ENCODE peak calls at places on chromosomes 3 and 15, in four cellular contexts. Z is cerebellum, P is neuronal stem cell, X is GM23248. O is an unnamed sample.

GRCh38 chr3:98741121-98741716 is 21.9 kb upstream of the ST3GAL6 start:
- DNase-seq in Z (no peak), P (no peak), X (no peak), O (no peak)

GRCh38 chr15:99421172-99421656 is 144.6 kb upstream of the MEF2A start:
- DNase-seq in Z (no peak), P (no peak), X (no peak), O (no peak)

GRCh38 chr15:31323627-31324026 is 3.0 kb upstream of the KLF13 start:
- DNase-seq in Z (no peak), P (no peak), X (no peak), O (no peak)

GRCh38 chr3:184465883-184466412 is 86.1 kb downstream of the CHRD start:
- DNase-seq in Z (no peak), P (no peak), X (peak), O (no peak)

GRCh38 chr3:7707192-7707591 is 794.4 kb upstream of the LMCD1 start:
- DNase-seq in Z (no peak), P (no peak), X (peak), O (no peak)

GRCh38 chr3:65999606-66000005 is 39.1 kb downstream of the MAGI1 start:
- DNase-seq in Z (no peak), P (no peak), X (no peak), O (no peak)

GRCh38 chr15:51172190-51172589 is 77.5 kb upstream of the TNFAIP8L3 start:
- DNase-seq in Z (no peak), P (no peak), X (peak), O (no peak)

GRCh38 chr3:45612918-45613602 is 18.5 kb downstream of the LIMD1 start:
- DNase-seq in Z (no peak), P (no peak), X (peak), O (peak)

GRCh38 chr3:9021610-9022009 is 58.3 kb upstream of the RAD18 start:
- DNase-seq in Z (no peak), P (no peak), X (no peak), O (no peak)

GRCh38 chr15:35630570-35630969 is 84.6 kb upstream of the DPH6 start:
- DNase-seq in Z (no peak), P (no peak), X (peak), O (no peak)

GRCh38 chr3:52682016-52682415 is 3.7 kb downstream of the PBRM1 start:
- DNase-seq in Z (peak), P (no peak), X (peak), O (no peak)

GRCh38 chr3:69051796-69052566 is at the start of gene TMF1:
- DNase-seq in Z (peak), P (peak), X (peak), O (peak)

GRCh38 chr15:48790716-48791115 is 20.2 kb downstream of the CEP152 start:
- DNase-seq in Z (no peak), P (no peak), X (peak), O (no peak)

GRCh38 chr15:74840851-74841760 is 1.9 kb downstream of the ULK3 start:
- DNase-seq in Z (no peak), P (no peak), X (no peak), O (no peak)

GRCh38 chr3:99319961-99320360 is 318.4 kb upstream of the COL8A1 start:
- DNase-seq in Z (no peak), P (no peak), X (peak), O (no peak)

GRCh38 chr3:42133500-42134298 is 42.5 kb downstream of the TRAK1 start:
- DNase-seq in Z (no peak), P (no peak), X (no peak), O (no peak)